ENCODE peak calls at places on chromosomes 6 and 20, in nine cellular contexts. T is endothelial cell; J is body of pancreas; H is Peyer's patch; X is GM13976; R is progenitor cell of endocrine pancreas; U is WTC11; P is neural crest cell; E is CD4-positive, alpha-beta T cell. F is an unnamed sample.

GRCh38 chr6:137761072-137761471 is 106.0 kb upstream of the TNFAIP3 start:
- DNase-seq in T (no peak), J (no peak), H (no peak), X (no peak), R (no peak), U (no peak), P (no peak), E (no peak), F (peak; percentile 50)

GRCh38 chr20:34220581-34220980 is 20.6 kb upstream of the ASIP start:
- DNase-seq in T (no peak), J (no peak), H (no peak), X (no peak), R (no peak), U (no peak), P (no peak), E (no peak), F (peak; percentile 68)

GRCh38 chr20:20369353-20370086 is 1.6 kb downstream of the INSM1 start:
- DNase-seq in T (peak; percentile 13), J (peak; percentile 43), H (no peak), X (peak; percentile 51), R (peak; percentile 44), U (peak; percentile 66), P (no peak), E (no peak), F (no peak)

GRCh38 chr20:63495167-63495720 is 3.6 kb downstream of the EEF1A2 start:
- DNase-seq in T (no peak), J (no peak), H (no peak), X (no peak), R (peak; percentile 13), U (no peak), P (no peak), E (no peak), F (no peak)

GRCh38 chr6:48560408-48560807 is 449.4 kb upstream of the PTCHD4 start:
- DNase-seq in T (no peak), J (no peak), H (no peak), X (no peak), R (no peak), U (no peak), P (no peak), E (no peak), F (peak; percentile 74)

GRCh38 chr20:43507150-43508080 is at the start of gene L3MBTL1:
- DNase-seq in T (peak; percentile 71), J (peak; percentile 64), H (no peak), X (peak; percentile 82), R (peak; percentile 72), U (peak; percentile 72), P (peak; percentile 40), E (no peak), F (peak; percentile 42)

GRCh38 chr6:21967282-21967681 is 329.6 kb downstream of the PRL start:
- DNase-seq in T (no peak), J (no peak), H (no peak), X (no peak), R (no peak), U (no peak), P (no peak), E (no peak), F (no peak)

GRCh38 chr6:95543798-95544197 is 33.5 kb upstream of the MANEA start:
- DNase-seq in T (no peak), J (no peak), H (no peak), X (no peak), R (no peak), U (no peak), P (no peak), E (no peak), F (no peak)

GRCh38 chr6:109526905-109527628 is 44.0 kb upstream of the ZBTB24 start:
- DNase-seq in T (peak; percentile 66), J (peak; percentile 69), H (peak; percentile 23), X (peak; percentile 24), R (peak; percentile 22), U (peak; percentile 58), P (peak; percentile 65), E (no peak), F (peak; percentile 87)

GRCh38 chr20:53949319-53949839 is 121.0 kb downstream of the BCAS1 start:
- DNase-seq in T (no peak), J (peak; percentile 54), H (peak; percentile 84), X (peak; percentile 54), R (no peak), U (no peak), P (no peak), E (peak; percentile 74), F (peak; percentile 82)

GRCh38 chr6:28922004-28922840 is 1.6 kb downstream of the TRIM27 start:
- DNase-seq in T (no peak), J (peak; percentile 74), H (no peak), X (no peak), R (no peak), U (no peak), P (no peak), E (peak; percentile 36), F (peak; percentile 46)

GRCh38 chr20:53227523-53227922 is 255.4 kb downstream of the TSHZ2 start:
- DNase-seq in T (no peak), J (no peak), H (no peak), X (no peak), R (no peak), U (no peak), P (no peak), E (no peak), F (no peak)

GRCh38 chr6:15393605-15394004 is 147.7 kb downstream of the JARID2 start:
- DNase-seq in T (no peak), J (no peak), H (no peak), X (no peak), R (no peak), U (no peak), P (no peak), E (no peak), F (no peak)

GRCh38 chr6:27565839-27566779 is 93.2 kb upstream of the ZNF184 start:
- DNase-seq in T (no peak), J (no peak), H (no peak), X (no peak), R (peak; percentile 26), U (peak; percentile 46), P (no peak), E (no peak), F (no peak)

GRCh38 chr20:35702051-35702823 is 3.0 kb downstream of the ROMO1 start:
- DNase-seq in T (no peak), J (no peak), H (no peak), X (no peak), R (no peak), U (no peak), P (no peak), E (no peak), F (no peak)

DNA sequence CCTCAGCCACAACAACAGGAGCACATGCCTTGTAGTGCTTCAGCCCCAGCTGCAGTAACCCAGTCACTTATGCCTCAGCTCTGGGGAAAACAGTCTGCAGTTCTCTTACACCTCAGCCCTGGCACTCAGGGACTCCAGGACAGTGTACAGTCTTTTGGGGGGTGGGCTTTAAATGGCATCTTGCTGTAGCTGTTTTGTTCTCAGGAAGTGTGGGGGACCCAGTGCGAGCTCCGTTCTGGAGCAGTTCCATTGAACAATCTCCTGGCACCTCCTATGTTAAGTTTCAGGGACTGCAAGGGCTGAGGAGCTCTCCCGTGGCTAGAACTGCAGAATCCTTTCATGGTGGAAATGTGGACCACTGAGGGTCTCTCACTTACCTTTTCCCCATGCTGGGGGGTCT is 55.2 kb downstream of the PLCG1 start:
- DNase-seq in T (no peak), J (no peak), H (no peak), X (no peak), R (no peak), U (no peak), P (no peak), E (no peak), F (no peak)
- TF ChIP-seq CTCF in T (no peak), J (no peak), H (no peak), X (no peak), R (no peak), U (no peak), P (no peak), E (no peak), F (no peak)

DNA sequence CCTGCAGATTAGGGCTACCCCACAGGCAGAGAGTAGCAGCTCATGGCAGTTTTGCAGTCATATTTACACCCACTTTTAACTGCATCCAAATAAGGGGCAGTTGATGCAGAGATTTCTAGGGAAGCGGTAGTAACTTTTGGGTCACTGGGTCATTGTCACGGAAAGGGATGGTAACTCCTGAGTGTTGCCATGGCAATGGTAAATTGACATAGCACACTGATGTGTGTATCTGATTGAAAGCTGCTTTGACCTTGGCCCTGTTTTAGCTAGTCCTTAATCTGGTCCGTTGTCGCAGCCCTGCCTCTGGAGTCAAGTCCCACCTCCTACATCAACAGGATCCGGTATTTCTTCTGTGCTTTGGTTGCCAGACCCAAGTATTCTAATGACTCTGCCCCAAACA is 199.1 kb upstream of the TCF21 start:
- DNase-seq in T (no peak), J (no peak), H (no peak), X (no peak), R (no peak), U (no peak), P (no peak), E (no peak), F (no peak)
- TF ChIP-seq CTCF in T (no peak), J (no peak), H (no peak), X (no peak), R (no peak), U (no peak), P (no peak), E (no peak), F (no peak)

DNA sequence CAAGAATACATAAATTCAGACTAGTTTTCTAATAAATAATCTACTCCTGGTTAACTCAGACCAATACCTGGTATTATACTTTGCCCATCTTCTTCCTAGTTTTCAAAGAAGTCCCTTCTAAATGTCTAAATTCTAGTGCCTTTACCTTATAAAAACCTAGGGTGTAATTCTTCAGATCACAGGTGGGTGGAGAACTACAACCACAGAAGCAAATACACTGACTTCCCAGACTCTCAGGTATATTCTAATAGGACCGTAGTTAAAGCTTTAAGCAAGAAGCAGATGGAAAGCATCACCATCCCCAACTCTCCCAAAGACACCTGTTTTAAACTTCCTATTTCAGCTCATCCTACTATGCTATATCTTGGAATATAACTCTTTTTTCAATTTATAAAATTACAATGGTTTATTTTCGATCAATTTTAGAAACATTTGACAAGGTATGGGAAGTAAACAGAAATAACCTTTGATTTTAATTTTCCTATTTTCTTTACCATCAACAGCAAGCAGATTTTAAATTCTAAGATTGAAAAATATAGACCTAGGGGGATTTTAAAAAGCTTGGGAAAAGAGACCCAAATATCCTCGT is 15.8 kb downstream of the MAN1A1 start:
- DNase-seq in T (no peak), J (no peak), H (no peak), X (peak; percentile 29), R (no peak), U (no peak), P (no peak), E (no peak), F (peak; percentile 42)
- TF ChIP-seq CTCF in T (peak; percentile 53), J (peak; percentile 46), H (peak; percentile 36), X (peak; percentile 33), R (peak; percentile 73), U (peak; percentile 44), P (peak; percentile 66), E (peak; percentile 81), F (peak; percentile 47)

DNA sequence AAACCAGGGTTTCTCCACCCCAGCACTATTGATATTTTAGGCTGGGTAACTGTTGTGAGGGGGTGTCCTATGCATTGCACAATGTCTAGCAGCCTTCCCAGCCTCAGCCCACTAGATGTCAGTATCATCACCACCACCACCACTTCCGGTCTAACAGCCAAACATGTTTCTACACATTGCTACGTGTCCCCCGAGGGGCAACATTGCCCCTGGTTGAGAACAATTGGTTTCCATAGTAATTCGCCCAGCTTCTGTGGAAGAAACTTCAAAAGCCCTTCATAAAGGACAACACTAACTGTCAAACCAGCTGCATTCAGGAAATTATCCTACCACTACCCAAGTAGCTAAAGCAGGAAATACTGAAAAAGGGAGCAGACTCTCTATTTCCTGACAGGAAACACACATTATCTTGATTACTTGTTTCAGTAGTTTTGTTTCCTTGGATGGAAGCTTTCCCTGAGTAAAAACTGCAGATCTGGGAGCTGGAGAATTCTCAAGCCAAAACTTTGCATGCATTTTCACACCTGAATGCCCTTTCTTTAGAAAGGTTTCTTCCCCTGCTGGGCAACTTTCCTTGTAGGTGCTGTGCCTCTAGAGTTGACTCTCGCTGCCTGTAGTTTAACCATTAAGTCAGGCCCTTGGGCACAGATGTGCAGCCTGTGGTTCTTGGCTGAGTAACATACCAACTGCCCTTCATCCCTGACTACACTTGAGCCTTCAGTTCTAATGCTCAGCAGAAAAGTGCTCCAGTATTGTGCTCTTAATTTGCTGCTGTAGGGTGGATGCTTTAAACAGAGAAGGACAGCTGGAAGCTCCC is 23.6 kb downstream of the PKHD1 start:
- DNase-seq in T (peak; percentile 68), J (peak; percentile 43), H (peak; percentile 52), X (peak; percentile 37), R (no peak), U (peak; percentile 52), P (peak; percentile 18), E (peak; percentile 48), F (peak; percentile 24)
- TF ChIP-seq CTCF in T (peak; percentile 9), J (peak; percentile 47), H (no peak), X (no peak), R (peak; percentile 60), U (peak; percentile 22), P (peak; percentile 66), E (peak; percentile 55), F (peak; percentile 55)